ENCODE peak calls at places on chromosomes 13 and 19, in five cellular contexts. A is suprapubic skin, V is adrenal gland, U is HepG2, B is tibial nerve. S is an unnamed sample.

GRCh38 chr13:97559981-97560380 is 126.0 kb downstream of the RAP2A start:
- DNase-seq in A (no peak), V (no peak), U (no peak), B (no peak), S (no peak)

GRCh38 chr19:17951151-17952040 is 15.5 kb upstream of the KCNN1 start:
- DNase-seq in A (no peak), V (no peak), U (no peak), B (no peak), S (no peak)

GRCh38 chr13:47397739-47398138 is 500.9 kb upstream of the HTR2A start:
- DNase-seq in A (no peak), V (no peak), U (no peak), B (no peak), S (no peak)

GRCh38 chr19:45498411-45499195 is at the start of gene PPM1N:
- DNase-seq in A (no peak), V (no peak), U (no peak), B (no peak), S (no peak)

GRCh38 chr19:30557212-30557611 is 185.0 kb downstream of the ZNF536 start:
- DNase-seq in A (no peak), V (no peak), U (no peak), B (no peak), S (no peak)

GRCh38 chr19:11422163-11423068 is 3.3 kb upstream of the RGL3 start:
- DNase-seq in A (peak; percentile 88), V (peak; percentile 89), U (no peak), B (peak; percentile 41), S (no peak)

GRCh38 chr13:26985285-26985878 is 186.2 kb downstream of the USP12 start:
- DNase-seq in A (peak; percentile 77), V (peak; percentile 85), U (peak; percentile 74), B (peak; percentile 52), S (no peak)

GRCh38 chr19:13850910-13851753 is 25.8 kb upstream of the NANOS3 start:
- DNase-seq in A (peak; percentile 97), V (peak; percentile 93), U (peak; percentile 91), B (peak; percentile 80), S (peak; percentile 97)

GRCh38 chr19:13099073-13099999 is 3.3 kb downstream of the LYL1 start:
- DNase-seq in A (no peak), V (no peak), U (no peak), B (no peak), S (no peak)

GRCh38 chr19:43725468-43725867 is 9.6 kb downstream of the IRGC start:
- DNase-seq in A (no peak), V (peak; percentile 48), U (no peak), B (no peak), S (no peak)

GRCh38 chr19:35693422-35693821 is 10.9 kb upstream of the ZBTB32 start:
- DNase-seq in A (no peak), V (no peak), U (no peak), B (no peak), S (no peak)

GRCh38 chr19:4278010-4278409 is 1.1 kb upstream of the SHD start:
- DNase-seq in A (no peak), V (no peak), U (no peak), B (no peak), S (no peak)

GRCh38 chr13:74219571-74219970 is 85.4 kb upstream of the KLF12 start:
- DNase-seq in A (no peak), V (no peak), U (no peak), B (no peak), S (no peak)

GRCh38 chr13:65063753-65064152 is 2166.4 kb downstream of the PCDH9 start:
- DNase-seq in A (no peak), V (no peak), U (no peak), B (no peak), S (no peak)

GRCh38 chr13:41791056-41791455 is 169.9 kb downstream of the VWA8 start:
- DNase-seq in A (no peak), V (no peak), U (no peak), B (no peak), S (no peak)

GRCh38 chr19:53365899-53366493 is 491 bp downstream of the ZNF525 start:
- DNase-seq in A (no peak), V (no peak), U (peak; percentile 24), B (no peak), S (no peak)

GRCh38 chr19:41746593-41747227 is 8.6 kb upstream of the CEACAM6 start:
- DNase-seq in A (no peak), V (peak; percentile 29), U (peak; percentile 29), B (no peak), S (no peak)

GRCh38 chr19:29690842-29691241 is 24.2 kb downstream of the C19orf12 start:
- DNase-seq in A (no peak), V (no peak), U (peak; percentile 67), B (no peak), S (no peak)

GRCh38 chr19:38145627-38146026 is 78.4 kb downstream of the DPF1 start:
- DNase-seq in A (no peak), V (no peak), U (no peak), B (no peak), S (no peak)

GRCh38 chr13:113853518-113854237 is 10.2 kb downstream of the GAS6 start:
- DNase-seq in A (no peak), V (no peak), U (no peak), B (no peak), S (no peak)

GRCh38 chr19:51676566-51677083 is 16.5 kb upstream of the SPACA6 start:
- DNase-seq in A (no peak), V (no peak), U (no peak), B (no peak), S (no peak)

GRCh38 chr19:4357095-4357797 is 13.9 kb downstream of the MPND start:
- DNase-seq in A (peak; percentile 60), V (peak; percentile 32), U (no peak), B (no peak), S (no peak)

GRCh38 chr19:18130523-18131242 is 22.3 kb upstream of the PIK3R2 start:
- DNase-seq in A (no peak), V (no peak), U (no peak), B (no peak), S (no peak)

GRCh38 chr13:105327727-105328126 is 1207.7 kb downstream of the EFNB2 start:
- DNase-seq in A (no peak), V (no peak), U (no peak), B (no peak), S (no peak)

GRCh38 chr13:53028063-53028462 is 550 bp upstream of the OLFM4 start:
- DNase-seq in A (no peak), V (no peak), U (no peak), B (no peak), S (no peak)
- TF ChIP-seq POLR2A in A (no peak), V (no peak), U (no peak), B (no peak), S (no peak)

GRCh38 chr13:76994281-76994680 is 2.4 kb downstream of the CLN5 start:
- DNase-seq in A (no peak), V (no peak), U (no peak), B (no peak), S (no peak)
- H3K27ac ChIP-seq in A (no peak overlapping the region), V (no peak overlapping the region), U (no peak overlapping the region), B (no peak overlapping the region), S (peak overlapping the region; percentile 98)

GRCh38 chr19:1240925-1241324 is 626 bp upstream of the ATP5F1D start:
- DNase-seq in A (no peak), V (peak; percentile 59), U (no peak), B (no peak), S (no peak)

GRCh38 chr19:1238373-1239303 is 833 bp upstream of the CBARP start:
- DNase-seq in A (no peak), V (no peak), U (no peak), B (no peak), S (no peak)

GRCh38 chr19:1237754-1238372 is at the start of gene CBARP:
- DNase-seq in A (no peak), V (peak; percentile 50), U (no peak), B (no peak), S (no peak)

GRCh38 chr19:1239796-1240737 is 1.5 kb upstream of the ATP5F1D start:
- DNase-seq in A (peak; percentile 91), V (peak; percentile 89), U (peak; percentile 62), B (peak; percentile 79), S (no peak)

DNA sequence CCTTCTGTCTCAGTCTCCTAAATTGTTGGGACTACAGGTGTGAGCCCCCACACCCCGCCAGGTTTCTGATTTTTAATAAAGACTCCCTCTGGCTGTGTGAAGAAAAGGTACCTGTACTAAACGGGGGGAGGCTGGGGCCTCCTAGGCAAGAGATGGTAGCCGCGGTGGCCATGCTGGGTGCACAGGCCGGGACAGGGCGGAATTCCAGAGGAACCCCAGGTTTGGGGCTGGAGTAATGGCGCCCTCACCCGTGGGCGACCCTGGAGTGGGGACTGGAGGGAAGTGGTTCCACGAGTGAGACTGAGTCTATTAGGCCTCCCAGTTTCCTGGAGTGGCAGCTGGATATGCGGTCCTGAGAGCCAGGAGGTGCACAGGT is 1.6 kb upstream of the CBARP start:
- DNase-seq in A (no peak), V (no peak), U (no peak), B (no peak), S (no peak)
- H3K4me3 ChIP-seq in A (no peak overlapping the region), V (no peak overlapping the region), U (no peak overlapping the region), B (no peak overlapping the region), S (no peak overlapping the region)

GRCh38 chr19:1942078-1942933 is 1.3 kb downstream of the CSNK1G2 start:
- DNase-seq in A (peak; percentile 90), V (peak; percentile 82), U (peak; percentile 73), B (peak; percentile 38), S (peak; percentile 95)
- TF ChIP-seq POLR2A in A (peak; percentile 15), V (peak; percentile 48), U (peak; percentile 22), B (no peak), S (no peak)

DNA sequence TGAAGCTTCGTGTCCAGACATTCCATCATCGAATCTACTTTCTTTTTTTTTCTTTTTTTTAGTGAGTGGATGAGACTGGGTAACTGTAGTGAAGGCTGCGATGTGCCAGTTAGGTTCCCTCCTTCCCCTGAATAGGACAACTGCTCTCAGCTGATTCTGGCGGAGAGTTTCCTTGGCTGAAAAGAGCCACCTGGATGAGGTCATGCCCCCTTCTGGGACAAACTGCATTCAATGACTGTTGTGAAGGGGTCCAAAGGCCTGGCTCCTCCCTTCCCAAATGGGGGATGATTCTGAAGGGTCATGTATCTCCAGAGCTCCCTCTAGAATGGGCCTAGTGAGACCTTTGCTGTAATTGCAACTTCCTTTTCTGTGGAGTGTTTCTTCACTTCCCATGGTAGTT is 183.9 kb downstream of the POSTN start:
- DNase-seq in A (no peak), V (no peak), U (no peak), B (no peak), S (no peak)
- H3K27ac ChIP-seq in A (no peak overlapping the region), V (no peak overlapping the region), U (no peak overlapping the region), B (no peak overlapping the region), S (no peak overlapping the region)

DNA sequence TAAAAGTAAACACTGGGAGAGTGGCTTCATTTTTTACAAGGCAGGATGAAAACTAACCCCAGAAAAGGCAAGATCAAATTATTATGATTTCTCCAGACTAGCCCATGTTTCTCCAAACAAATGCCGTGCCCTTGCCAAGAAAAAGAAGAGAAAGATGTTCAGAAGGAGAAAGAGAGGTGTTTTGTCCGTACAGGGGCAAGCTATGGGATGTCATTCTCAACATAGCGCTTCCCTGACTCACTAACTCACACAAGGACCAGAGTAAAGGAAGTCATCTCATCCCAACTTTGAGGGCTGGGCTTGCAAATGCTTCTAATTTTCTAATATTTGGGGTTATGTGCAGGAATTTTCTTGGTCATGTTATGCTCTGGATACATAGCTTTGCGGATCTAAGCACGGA is 224.2 kb upstream of the MAB21L1 start:
- DNase-seq in A (no peak), V (no peak), U (no peak), B (no peak), S (no peak)
- H3K4me3 ChIP-seq in A (no peak overlapping the region), V (no peak overlapping the region), U (no peak overlapping the region), B (no peak overlapping the region), S (peak overlapping the region; percentile 34)

S was measured in esophagus muscularis mucosa.